ENCODE peak calls at places on chromosomes 13 and 19, in six cellular contexts. U is AG10803, X is heart left ventricle, L is putamen, R is progenitor cell of endocrine pancreas, E is ovary. V is an unnamed sample.

GRCh38 chr19:50224986-50225747 is 21.7 kb downstream of the MYH14 start:
- DNase-seq in U (no peak), E (no peak), X (no peak), L (peak), R (no peak), V (no peak)

GRCh38 chr13:59750860-59751259 is 412.9 kb downstream of the DIAPH3 start:
- DNase-seq in R (peak), X (no peak), U (peak), L (peak), E (no peak), V (no peak)

GRCh38 chr13:106028916-106029315 is 506.5 kb downstream of the EFNB2 start:
- DNase-seq in R (no peak), U (peak), X (no peak), E (no peak), L (no peak), V (no peak)

GRCh38 chr13:50393641-50394040 is 378.4 kb downstream of the KCNRG start:
- DNase-seq in U (no peak), E (no peak), L (no peak), R (no peak), X (no peak), V (no peak)

GRCh38 chr13:85798999-85799646 is at the start of gene SLITRK6:
- DNase-seq in R (no peak), L (peak), U (no peak), X (no peak), E (no peak), V (no peak)

GRCh38 chr13:76954568-76954967 is 6.3 kb downstream of the ACOD1 start:
- DNase-seq in L (no peak), E (no peak), U (no peak), X (no peak), R (no peak), V (no peak)

GRCh38 chr19:50264483-50265186 is 61.2 kb downstream of the MYH14 start:
- DNase-seq in R (no peak), L (no peak), E (no peak), U (no peak), X (no peak), V (no peak)

GRCh38 chr13:112904436-112904960 is 64.5 kb upstream of the MCF2L start:
- DNase-seq in L (no peak), R (no peak), U (no peak), X (no peak), E (no peak), V (no peak)

GRCh38 chr19:50803633-50804419 is 13.6 kb downstream of the ACP4 start:
- DNase-seq in R (no peak), X (no peak), U (no peak), L (no peak), E (no peak), V (no peak)

GRCh38 chr19:10823690-10824089 is 12.3 kb downstream of the TMED1 start:
- DNase-seq in U (no peak), E (no peak), R (no peak), L (no peak), X (no peak), V (no peak)

GRCh38 chr13:41458939-41459753 is 1.8 kb downstream of the RGCC start:
- DNase-seq in E (no peak), U (peak), R (no peak), X (peak), L (no peak), V (peak)

GRCh38 chr13:41054212-41054877 is 7.0 kb upstream of the WBP4 start:
- DNase-seq in E (no peak), R (no peak), X (no peak), U (peak), L (peak), V (peak)

GRCh38 chr19:8204961-8205360 is 4.2 kb upstream of the CERS4 start:
- DNase-seq in R (no peak), E (no peak), X (no peak), L (no peak), U (no peak), V (no peak)

GRCh38 chr13:44617648-44618047 is 41.5 kb upstream of the TSC22D1 start:
- DNase-seq in R (no peak), L (no peak), E (no peak), X (no peak), U (no peak), V (no peak)

GRCh38 chr19:46068345-46069258 is 27.8 kb upstream of the IGFL4 start:
- DNase-seq in L (no peak), R (no peak), U (peak), E (no peak), X (no peak), V (peak)

GRCh38 chr19:35216833-35217707 is 11.5 kb downstream of the FAM187B start:
- DNase-seq in X (peak), L (peak), E (no peak), U (no peak), R (no peak), V (peak)

GRCh38 chr13:51624207-51624606 is 39.9 kb downstream of the WDFY2 start:
- DNase-seq in E (no peak), U (no peak), L (no peak), X (no peak), R (no peak), V (no peak)

GRCh38 chr19:54190942-54191670 is at the start of gene TSEN34:
- DNase-seq in L (peak), U (peak), E (peak), X (peak), R (peak), V (peak)

GRCh38 chr19:52691737-52692136 is 43.1 kb downstream of the ZNF611 start:
- DNase-seq in X (no peak), U (no peak), R (no peak), E (no peak), L (no peak), V (no peak)

GRCh38 chr19:33291623-33292534 is 10.5 kb downstream of the CEBPA start:
- DNase-seq in L (no peak), E (no peak), U (no peak), R (no peak), X (no peak), V (peak)

GRCh38 chr19:48543121-48543710 is 8.8 kb upstream of the SULT2B1 start:
- DNase-seq in L (no peak), X (no peak), E (no peak), U (peak), R (no peak), V (peak)

GRCh38 chr13:76271728-76272232 is 614.4 kb downstream of the KCTD12 start:
- DNase-seq in L (no peak), X (no peak), R (no peak), E (no peak), U (no peak), V (no peak)

GRCh38 chr13:103973740-103974139 is 907.5 kb upstream of the SLC10A2 start:
- DNase-seq in E (no peak), R (no peak), X (no peak), L (no peak), U (no peak), V (no peak)

GRCh38 chr19:55283548-55284393 is at the start of gene BRSK1:
- DNase-seq in X (peak), L (peak), E (no peak), R (peak), U (peak), V (peak)

GRCh38 chr13:100146534-100146933 is 57.6 kb downstream of the PCCA start:
- DNase-seq in E (no peak), U (no peak), X (no peak), R (no peak), L (no peak), V (no peak)

V was measured in transverse colon.